ENCODE peak calls at places on chromosomes 6 and 20, in ten cellular contexts. R is SK-N-DZ; G is stimulated activated CD4-positive, alpha-beta T cell treated with anti-CD3 and anti-CD28 coated beads, Interleukin-4, amount 100 ng/mL, for 48 hours; X is lower lobe of right lung; P is GM12865; C is Ammon's horn; W is NCI-H1092 treated with DMSO at 0.1 percent for 48 hours; A is HS-27A; F is CD4-positive, CD25-positive, alpha-beta regulatory T cell; E is activated B cell treated with CpG ODN at 0.5 μM for 24 hours. L is an unnamed sample.

GRCh38 chr6:152129606-152130249 is 322.2 kb downstream of the ESR1 start:
- DNase-seq in R (no peak), G (no peak), X (no peak), P (no peak), C (no peak), W (no peak), A (no peak), F (no peak), E (no peak), L (no peak)

GRCh38 chr6:31582230-31582601 is at the start of gene LTB:
- DNase-seq in R (no peak), G (no peak), X (no peak), P (peak; percentile 55), C (no peak), W (no peak), A (no peak), F (peak; percentile 95), E (peak; percentile 42), L (no peak)

GRCh38 chr20:37318046-37318445 is 27.9 kb upstream of the SRC start:
- DNase-seq in R (no peak), G (no peak), X (no peak), P (no peak), C (no peak), W (no peak), A (no peak), F (no peak), E (no peak), L (no peak)

GRCh38 chr6:93420163-93420806 is 926 bp upstream of the EPHA7 start:
- DNase-seq in R (peak; percentile 17), G (no peak), X (no peak), P (no peak), C (no peak), W (no peak), A (no peak), F (no peak), E (no peak), L (no peak)

GRCh38 chr20:38692436-38693411 is 31.6 kb upstream of the SLC32A1 start:
- DNase-seq in R (peak; percentile 94), G (peak; percentile 19), X (no peak), P (peak; percentile 63), C (peak; percentile 72), W (no peak), A (peak; percentile 39), F (peak; percentile 53), E (no peak), L (no peak)

GRCh38 chr6:16723833-16724232 is 37.4 kb downstream of the ATXN1 start:
- DNase-seq in R (no peak), G (no peak), X (no peak), P (no peak), C (no peak), W (no peak), A (peak; percentile 96), F (peak; percentile 37), E (no peak), L (no peak)

GRCh38 chr20:52365688-52366087 is 174.1 kb upstream of the ZFP64 start:
- DNase-seq in R (no peak), G (no peak), X (no peak), P (no peak), C (no peak), W (no peak), A (no peak), F (no peak), E (no peak), L (no peak)

GRCh38 chr20:12699374-12700228 is 309.2 kb upstream of the SPTLC3 start:
- DNase-seq in R (peak; percentile 24), G (no peak), X (no peak), P (no peak), C (peak; percentile 25), W (peak; percentile 21), A (no peak), F (no peak), E (no peak), L (no peak)

GRCh38 chr6:27129095-27129815 is 118.2 kb upstream of the PRSS16 start:
- DNase-seq in R (no peak), G (no peak), X (no peak), P (no peak), C (no peak), W (no peak), A (no peak), F (no peak), E (no peak), L (no peak)

GRCh38 chr6:136566007-136566487 is 15.8 kb upstream of the MAP7 start:
- DNase-seq in R (no peak), G (no peak), X (peak; percentile 61), P (no peak), C (no peak), W (no peak), A (no peak), F (no peak), E (no peak), L (no peak)

GRCh38 chr20:62957136-62958117 is 4.9 kb downstream of the SLC17A9 start:
- DNase-seq in R (no peak), G (no peak), X (peak; percentile 40), P (no peak), C (no peak), W (no peak), A (no peak), F (no peak), E (no peak), L (no peak)

GRCh38 chr6:5992551-5993225 is 14.0 kb downstream of the NRN1 start:
- DNase-seq in R (no peak), G (no peak), X (no peak), P (no peak), C (no peak), W (no peak), A (no peak), F (no peak), E (no peak), L (no peak)

GRCh38 chr6:9927271-9927670 is 487.6 kb downstream of the TFAP2A start:
- DNase-seq in R (no peak), G (no peak), X (no peak), P (no peak), C (no peak), W (no peak), A (no peak), F (no peak), E (no peak), L (no peak)

GRCh38 chr20:7723284-7723683 is 217.0 kb downstream of the HAO1 start:
- DNase-seq in R (no peak), G (no peak), X (no peak), P (no peak), C (no peak), W (no peak), A (no peak), F (no peak), E (no peak), L (no peak)

GRCh38 chr20:64050261-64051032 is 1.0 kb upstream of the SOX18 start:
- DNase-seq in R (no peak), G (no peak), X (no peak), P (no peak), C (no peak), W (no peak), A (no peak), F (no peak), E (no peak), L (no peak)

GRCh38 chr20:59159091-59159821 is 4.4 kb upstream of the ZNF831 start:
- DNase-seq in R (no peak), G (no peak), X (no peak), P (no peak), C (no peak), W (no peak), A (no peak), F (peak; percentile 70), E (no peak), L (no peak)

GRCh38 chr20:46324960-46325703 is 16.8 kb upstream of the CDH22 start:
- DNase-seq in R (peak; percentile 63), G (no peak), X (no peak), P (peak; percentile 26), C (no peak), W (no peak), A (no peak), F (peak; percentile 15), E (no peak), L (no peak)

L was measured in GM12892.